ENCODE peak calls at places on chromosomes 4 and X, in four cellular contexts. O is SW480, F is endothelial cell, B is left lung. Q is an unnamed sample.

GRCh38 chr4:183443609-183444148 is 757 bp upstream of the CDKN2AIP start:
- DNase-seq in O (no peak), F (peak; percentile 63), B (no peak), Q (no peak)

GRCh38 chrX:112846114-112846513 is 5.5 kb upstream of the AMOT start:
- DNase-seq in O (no peak), F (no peak), B (no peak), Q (no peak)

GRCh38 chr4:121597346-121597934 is 99.3 kb downstream of the ANXA5 start:
- DNase-seq in O (peak; percentile 18), F (no peak), B (no peak), Q (no peak)

GRCh38 chr4:165158762-165159161 is 46.1 kb upstream of the TMEM192 start:
- DNase-seq in O (no peak), F (no peak), B (no peak), Q (no peak)

GRCh38 chr4:3387154-3387942 is 54.4 kb upstream of the HGFAC start:
- DNase-seq in O (no peak), F (no peak), B (no peak), Q (no peak)

GRCh38 chrX:31423575-31424284 is 351.9 kb upstream of the FTHL17 start:
- DNase-seq in O (peak; percentile 13), F (peak; percentile 21), B (no peak), Q (peak; percentile 60)

GRCh38 chr4:2537011-2537830 is 774 bp downstream of the FAM193A start:
- DNase-seq in O (peak; percentile 62), F (peak; percentile 49), B (peak; percentile 63), Q (peak; percentile 40)

GRCh38 chr4:89489338-89489771 is 181.8 kb upstream of the GPRIN3 start:
- DNase-seq in O (no peak), F (peak; percentile 9), B (no peak), Q (peak; percentile 10)